ENCODE peak calls at places on chromosomes 13 and 19, in four cellular contexts. A is HEK293T, M is K562, I is WTC11. S is an unnamed sample.

GRCh38 chr13:95420501-95420900 is 119.2 kb upstream of the ABCC4 start:
- DNase-seq in A (no peak), M (no peak), I (peak; percentile 15), S (no peak)

GRCh38 chr13:99687728-99688397 is 186.6 kb downstream of the TM9SF2 start:
- DNase-seq in A (no peak), M (no peak), I (peak; percentile 69), S (no peak)

GRCh38 chr19:11091343-11092153 is 2.3 kb downstream of the LDLR start:
- DNase-seq in A (no peak), M (no peak), I (no peak), S (peak; percentile 94)

GRCh38 chr19:55537741-55538111 is 793 bp upstream of the SBK2 start:
- DNase-seq in A (no peak), M (no peak), I (no peak), S (no peak)

GRCh38 chr19:10816691-10817090 is 19.3 kb downstream of the TMED1 start:
- DNase-seq in A (no peak), M (no peak), I (no peak), S (no peak)

GRCh38 chr13:109255457-109255856 is 530.9 kb downstream of the IRS2 start:
- DNase-seq in A (no peak), M (no peak), I (no peak), S (no peak)

GRCh38 chr19:33946535-33947323 is 150.1 kb downstream of the KCTD15 start:
- DNase-seq in A (no peak), M (no peak), I (no peak), S (peak; percentile 81)

GRCh38 chr19:41801682-41802317 is 5.4 kb downstream of the CEACAM3 start:
- DNase-seq in A (no peak), M (no peak), I (no peak), S (no peak)

GRCh38 chr19:11382898-11383705 is 1.0 kb downstream of the EPOR start:
- DNase-seq in A (peak; percentile 66), M (peak; percentile 89), I (peak; percentile 87), S (peak; percentile 70)

GRCh38 chr13:44565881-44566280 is 10.2 kb downstream of the TSC22D1 start:
- DNase-seq in A (no peak), M (no peak), I (no peak), S (no peak)

GRCh38 chr13:93745884-93746283 is 519.3 kb downstream of the GPC6 start:
- DNase-seq in A (no peak), M (no peak), I (no peak), S (peak; percentile 13)

GRCh38 chr19:46950526-46951235 is 69.0 kb upstream of the NPAS1 start:
- DNase-seq in A (no peak), M (no peak), I (no peak), S (no peak)

GRCh38 chr13:40470665-40471064 is 195.8 kb downstream of the FOXO1 start:
- DNase-seq in A (no peak), M (no peak), I (no peak), S (no peak)

GRCh38 chr13:53250272-53250875 is 221.8 kb downstream of the OLFM4 start:
- DNase-seq in A (peak; percentile 48), M (peak; percentile 27), I (no peak), S (peak; percentile 74)

GRCh38 chr13:88744289-88744688 is 1073.1 kb downstream of the SLITRK5 start:
- DNase-seq in A (no peak), M (no peak), I (no peak), S (no peak)

GRCh38 chr13:113116871-113117271 is 5.7 kb upstream of the F10 start:
- DNase-seq in A (no peak), M (no peak), I (no peak), S (no peak)

GRCh38 chr13:21075303-21076264 is 14.2 kb upstream of the LATS2 start:
- DNase-seq in A (no peak), M (no peak), I (peak; percentile 76), S (no peak)

GRCh38 chr13:98449273-98449672 is 127.6 kb downstream of the STK24 start:
- DNase-seq in A (no peak), M (no peak), I (no peak), S (no peak)

GRCh38 chr13:43319617-43320444 is 296.4 kb downstream of the DNAJC15 start:
- DNase-seq in A (no peak), M (no peak), I (no peak), S (peak; percentile 4)

GRCh38 chr13:68697551-68697950 is 1410.1 kb upstream of the ATXN8OS start:
- DNase-seq in A (no peak), M (peak; percentile 48), I (no peak), S (no peak)

GRCh38 chr19:51784922-51785690 is 9.9 kb upstream of the FPR3 start:
- DNase-seq in A (no peak), M (peak; percentile 51), I (no peak), S (no peak)

GRCh38 chr13:25729201-25729600 is 322.6 kb downstream of the SHISA2 start:
- DNase-seq in A (no peak), M (no peak), I (no peak), S (no peak)

GRCh38 chr19:13015361-13016231 is 20.3 kb downstream of the NFIX start:
- DNase-seq in A (no peak), M (no peak), I (peak; percentile 48), S (no peak)

GRCh38 chr13:18943721-18944391 is 237.8 kb downstream of the TUBA3C start:
- DNase-seq in A (no peak), M (no peak), I (no peak), S (no peak)

GRCh38 chr13:61030445-61030844 is 385.2 kb downstream of the PCDH20 start:
- DNase-seq in A (no peak), M (no peak), I (no peak), S (no peak)

DNA sequence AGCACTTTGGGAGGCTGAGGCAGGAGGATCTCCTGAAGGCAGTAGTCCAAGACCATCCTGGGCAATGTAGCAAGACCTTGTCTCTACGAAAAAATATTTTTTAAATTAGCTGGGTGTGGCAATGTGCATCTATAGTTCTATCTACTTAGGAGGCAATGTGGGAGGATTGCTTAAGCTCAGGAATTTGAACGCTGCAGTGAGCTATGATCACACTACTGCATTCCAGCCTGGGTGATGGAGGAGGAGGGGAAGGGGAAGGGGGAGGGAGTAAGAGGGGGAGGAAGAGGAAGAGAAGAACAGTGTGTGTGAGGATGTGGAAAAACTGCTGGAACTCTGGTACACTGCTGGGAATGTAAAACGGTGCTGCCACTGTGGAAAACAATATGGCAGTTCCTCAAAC is 9.2 kb upstream of the CLIP3 start:
- DNase-seq in A (no peak), M (no peak), I (no peak), S (peak; percentile 87)
- TF ChIP-seq ELF4 in A (no peak), M (no peak), I (no peak), S (no peak)

GRCh38 chr19:1705367-1705766 is 47.9 kb upstream of the ONECUT3 start:
- DNase-seq in A (no peak), M (no peak), I (no peak), S (no peak)
- TF ChIP-seq ELF4 in A (no peak), M (no peak), I (no peak), S (no peak)

DNA sequence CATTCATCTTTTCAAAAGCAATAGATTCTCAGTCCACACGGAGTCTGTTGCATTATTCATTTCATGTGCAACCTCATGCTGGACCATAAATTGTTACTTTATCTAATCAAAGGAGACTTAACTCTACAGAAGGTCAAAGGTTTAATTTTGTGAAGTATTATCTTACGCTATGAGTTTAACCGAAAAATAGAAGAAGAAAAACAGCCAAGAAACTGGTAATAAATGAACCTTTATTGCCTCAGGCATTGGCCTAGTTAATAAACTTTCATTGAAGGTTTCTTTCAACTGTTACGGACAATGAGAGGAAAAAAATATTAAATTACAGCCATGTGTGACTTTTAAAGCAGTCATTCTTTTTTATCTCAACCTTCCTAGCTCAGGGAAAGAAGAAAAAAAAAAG is 223.5 kb downstream of the DACH1 start:
- DNase-seq in A (no peak), M (no peak), I (no peak), S (no peak)
- TF ChIP-seq ELF4 in A (no peak), M (no peak), I (no peak), S (no peak)

GRCh38 chr19:38557205-38557799 is 60.5 kb downstream of the MAP4K1 start:
- DNase-seq in A (no peak), M (peak; percentile 84), I (no peak), S (no peak)
- TF ChIP-seq ELF4 in A (no peak), M (no peak), I (no peak), S (no peak)